ENCODE peak calls at places on chromosomes 7 and 10, in four cellular contexts. One of them, this sample, is unnamed.

GRCh38 chr7:17320642-17321041 is 22.2 kb downstream of the AHR start:
- DNase-seq in GM12878: no peak
- DNase-seq in HepG2: peak; percentile 56
- DNase-seq in K562: no peak
- DNase-seq in this sample: no peak

GRCh38 chr10:48470115-48470892 is 134.6 kb downstream of the ARHGAP22 start:
- DNase-seq in K562: peak; percentile 73
- DNase-seq in HepG2: no peak
- DNase-seq in GM12878: no peak
- DNase-seq in this sample: peak; percentile 48

GRCh38 chr10:77533887-77534278 is 103.7 kb downstream of the KCNMA1 start:
- DNase-seq in HepG2: no peak
- DNase-seq in K562: no peak
- DNase-seq in GM12878: no peak
- DNase-seq in this sample: no peak

GRCh38 chr10:500876-501275 is 188.6 kb downstream of the DIP2C start:
- DNase-seq in HepG2: no peak
- DNase-seq in GM12878: no peak
- DNase-seq in K562: no peak
- DNase-seq in this sample: no peak

GRCh38 chr7:29019275-29019820 is 61.2 kb upstream of the TRIL start:
- DNase-seq in HepG2: no peak
- DNase-seq in K562: no peak
- DNase-seq in GM12878: no peak
- DNase-seq in this sample: no peak

GRCh38 chr10:84224411-84225028 is 824 bp downstream of the LRIT2 start:
- DNase-seq in HepG2: no peak
- DNase-seq in GM12878: no peak
- DNase-seq in K562: peak; percentile 59
- DNase-seq in this sample: no peak

GRCh38 chr10:22503315-22504090 is 158.2 kb downstream of the SPAG6 start:
- DNase-seq in GM12878: no peak
- DNase-seq in K562: peak; percentile 25
- DNase-seq in HepG2: no peak
- DNase-seq in this sample: no peak

GRCh38 chr10:117830832-117831231 is 215.9 kb downstream of the RAB11FIP2 start:
- DNase-seq in K562: no peak
- DNase-seq in HepG2: no peak
- DNase-seq in GM12878: no peak
- DNase-seq in this sample: peak; percentile 50

GRCh38 chr10:104334965-104335650 is 3.2 kb downstream of the ITPRIP start:
- DNase-seq in K562: no peak
- DNase-seq in GM12878: no peak
- DNase-seq in HepG2: no peak
- DNase-seq in this sample: no peak

GRCh38 chr7:43754596-43754995 is 3.9 kb upstream of the BLVRA start:
- DNase-seq in HepG2: no peak
- DNase-seq in GM12878: no peak
- DNase-seq in K562: no peak
- DNase-seq in this sample: no peak

GRCh38 chr10:121662945-121663917 is 65.0 kb upstream of the FGFR2 start:
- DNase-seq in K562: peak; percentile 22
- DNase-seq in GM12878: no peak
- DNase-seq in HepG2: no peak
- DNase-seq in this sample: peak; percentile 36

GRCh38 chr10:29849434-29849833 is 210.0 kb downstream of the JCAD start:
- DNase-seq in GM12878: no peak
- DNase-seq in HepG2: no peak
- DNase-seq in K562: no peak
- DNase-seq in this sample: no peak

GRCh38 chr10:18087398-18087797 is 52.8 kb upstream of the CACNB2 start:
- DNase-seq in GM12878: no peak
- DNase-seq in HepG2: no peak
- DNase-seq in K562: no peak
- DNase-seq in this sample: no peak

GRCh38 chr7:137157256-137157655 is 186.3 kb downstream of the PTN start:
- DNase-seq in GM12878: no peak
- DNase-seq in K562: no peak
- DNase-seq in HepG2: no peak
- DNase-seq in this sample: no peak
- TF ChIP-seq BRCA1 in GM12878: no peak
- TF ChIP-seq BRCA1 in K562: no peak
- TF ChIP-seq BRCA1 in HepG2: no peak
- TF ChIP-seq BRCA1 in this sample: no peak

DNA sequence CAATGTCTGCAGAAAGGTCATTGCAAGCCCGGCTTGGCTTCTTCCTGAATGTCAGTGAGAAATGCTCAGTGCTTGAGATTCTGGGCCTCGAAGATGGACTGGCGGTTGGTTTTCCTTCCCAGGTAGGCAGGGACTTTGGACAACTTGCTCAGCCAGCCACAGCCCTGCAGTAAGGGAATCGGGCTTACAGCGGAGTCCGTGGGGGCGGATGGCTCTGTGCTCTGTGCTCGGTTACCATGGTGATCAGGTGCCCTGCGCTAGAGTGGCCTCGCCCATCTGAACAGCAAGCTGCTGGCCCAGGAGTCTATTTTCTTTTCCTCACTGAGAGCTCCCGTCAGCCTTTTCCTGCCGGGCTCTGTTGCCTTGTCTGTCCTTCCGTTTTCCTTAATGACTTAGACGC is 77.8 kb upstream of the SH2B2 start:
- DNase-seq in GM12878: no peak
- DNase-seq in K562: no peak
- DNase-seq in HepG2: no peak
- DNase-seq in this sample: no peak
- TF ChIP-seq BRCA1 in GM12878: no peak
- TF ChIP-seq BRCA1 in K562: no peak
- TF ChIP-seq BRCA1 in HepG2: no peak
- TF ChIP-seq BRCA1 in this sample: no peak

DNA sequence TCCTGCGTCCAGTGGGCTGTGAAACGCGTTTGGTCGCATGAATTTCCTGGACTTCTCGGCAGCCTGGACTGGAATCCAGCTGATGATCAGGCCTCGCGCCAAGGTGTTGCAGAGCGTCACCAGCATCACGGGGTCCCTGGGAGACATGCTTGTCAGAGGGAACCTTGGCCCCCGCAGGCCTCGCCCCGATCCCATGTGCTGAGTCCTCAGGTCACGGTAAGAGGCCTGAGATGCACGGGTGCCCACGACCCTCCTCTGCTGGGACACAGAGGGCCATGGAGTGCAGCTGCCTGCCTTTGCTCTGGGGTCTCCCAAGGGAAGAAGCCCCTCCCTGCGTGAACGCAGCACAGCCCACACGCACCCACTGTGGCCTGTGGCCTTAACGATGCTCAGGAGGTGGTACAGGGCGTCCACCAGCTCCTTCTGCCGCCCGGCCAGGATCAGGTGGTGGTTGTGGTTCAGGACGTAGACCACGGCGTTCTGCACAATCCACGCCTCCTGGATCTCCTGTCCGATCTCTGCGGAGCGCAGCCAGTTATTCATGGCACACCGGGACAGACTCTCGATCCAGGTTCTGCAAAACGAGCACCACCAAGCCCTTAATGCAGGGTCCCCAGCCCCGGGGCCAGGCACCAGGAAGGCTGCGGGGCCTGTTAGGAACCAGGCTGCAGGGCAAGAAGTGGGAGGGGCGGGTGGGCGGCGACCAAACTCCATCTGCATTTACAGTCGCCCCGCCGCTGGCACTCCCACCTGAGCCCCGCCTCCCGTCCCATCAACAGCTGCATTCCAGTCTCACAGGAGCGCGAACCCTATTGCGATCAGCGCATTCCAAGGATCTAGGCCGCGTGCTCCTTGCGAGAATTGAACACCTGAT is 29.4 kb downstream of the CFAP46 start:
- DNase-seq in HepG2: no peak
- DNase-seq in K562: no peak
- DNase-seq in GM12878: no peak
- DNase-seq in this sample: peak; percentile 51
- TF ChIP-seq BRCA1 in HepG2: no peak
- TF ChIP-seq BRCA1 in K562: no peak
- TF ChIP-seq BRCA1 in GM12878: no peak
- TF ChIP-seq BRCA1 in this sample: no peak

GRCh38 chr7:69091476-69091875 is 506.8 kb upstream of the AUTS2 start:
- DNase-seq in HepG2: no peak
- DNase-seq in K562: no peak
- DNase-seq in GM12878: no peak
- DNase-seq in this sample: no peak
- TF ChIP-seq BRCA1 in HepG2: no peak
- TF ChIP-seq BRCA1 in K562: no peak
- TF ChIP-seq BRCA1 in GM12878: no peak
- TF ChIP-seq BRCA1 in this sample: no peak

GRCh38 chr7:45917658-45918057 is 3.4 kb downstream of the IGFBP3 start:
- DNase-seq in K562: peak; percentile 82
- DNase-seq in HepG2: peak; percentile 28
- DNase-seq in GM12878: no peak
- DNase-seq in this sample: peak; percentile 96
- TF ChIP-seq BRCA1 in K562: no peak
- TF ChIP-seq BRCA1 in HepG2: no peak
- TF ChIP-seq BRCA1 in GM12878: no peak
- TF ChIP-seq BRCA1 in this sample: no peak

DNA sequence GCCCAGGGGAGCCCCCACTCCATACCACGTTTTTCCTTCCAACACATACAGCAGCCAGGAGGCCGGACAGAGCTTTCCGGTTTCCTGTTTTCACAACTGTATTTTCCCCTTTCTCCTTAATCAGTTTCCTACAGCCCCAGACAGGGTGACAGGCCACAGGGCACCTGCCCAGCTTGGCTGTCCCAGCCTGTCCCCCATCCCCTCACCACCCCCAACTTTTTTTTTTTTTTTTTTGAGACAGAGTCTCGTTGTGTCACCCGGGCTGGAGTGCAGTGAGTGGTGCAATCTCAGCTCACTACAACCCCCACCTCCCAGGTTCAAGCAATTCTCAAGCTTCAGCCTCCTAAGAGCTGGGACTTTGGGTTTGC is 10.3 kb upstream of the HSPB1 start:
- DNase-seq in GM12878: no peak
- DNase-seq in K562: no peak
- DNase-seq in HepG2: peak; percentile 40
- DNase-seq in this sample: no peak
- TF ChIP-seq BRCA1 in GM12878: no peak
- TF ChIP-seq BRCA1 in K562: no peak
- TF ChIP-seq BRCA1 in HepG2: no peak
- TF ChIP-seq BRCA1 in this sample: no peak